ENCODE peak calls at places on chromosomes 12 and 14, in seven cellular contexts. G is A549, S is body of pancreas, W is sigmoid colon, B is right lobe of liver, R is HepG2, P is stomach. Q is an unnamed sample. For H3K4me1, the result is how much of the 10 kb centered on the place peaks cover.

GRCh38 chr12:31106101-31106803 is 32.6 kb downstream of the DDX11 start:
- DNase-seq in G (no peak), S (no peak), W (no peak), B (no peak), R (no peak), P (no peak), Q (no peak)

GRCh38 chr12:49345048-49345839 is 1.4 kb upstream of the DNAJC22 start:
- DNase-seq in G (no peak), S (peak), W (peak), B (peak), R (no peak), P (peak), Q (no peak)

GRCh38 chr12:113325938-113326337 is 9.0 kb downstream of the SLC8B1 start:
- DNase-seq in G (peak), S (peak), W (peak), B (peak), R (no peak), P (no peak), Q (peak)

GRCh38 chr14:106831322-106831720 is 1304.9 kb downstream of the TMEM121 start:
- DNase-seq in G (peak), S (peak), W (no peak), B (no peak), R (peak), P (no peak), Q (no peak)

GRCh38 chr14:21155963-21156362 is at the start of gene OR5AU1:
- DNase-seq in G (no peak), S (no peak), W (no peak), B (no peak), R (no peak), P (no peak), Q (no peak)

GRCh38 chr14:89667983-89668382 is 250.9 kb upstream of the FOXN3 start:
- DNase-seq in G (no peak), S (no peak), W (no peak), B (no peak), R (no peak), P (no peak), Q (no peak)

GRCh38 chr14:36069535-36069900 is 107.0 kb downstream of the PTCSC3 start:
- DNase-seq in G (peak), S (peak), W (no peak), B (peak), R (peak), P (peak), Q (no peak)

GRCh38 chr12:10097521-10097920 is 1.3 kb downstream of the CLEC1A start:
- DNase-seq in G (no peak), S (no peak), W (no peak), B (no peak), R (no peak), P (no peak), Q (no peak)

GRCh38 chr14:58969951-58970751 is 218.3 kb upstream of the DAAM1 start:
- DNase-seq in G (no peak), S (peak), W (no peak), B (no peak), R (no peak), P (no peak), Q (no peak)

GRCh38 chr14:41785696-41786095 is 179.0 kb downstream of the LRFN5 start:
- DNase-seq in G (peak), S (no peak), W (no peak), B (no peak), R (peak), P (no peak), Q (no peak)

GRCh38 chr14:101061411-101062064 is 158.0 kb upstream of the RTL1 start:
- DNase-seq in G (no peak), S (no peak), W (peak), B (no peak), R (no peak), P (no peak), Q (no peak)

GRCh38 chr12:105672576-105672975 is 342.1 kb downstream of the C12orf75 start:
- DNase-seq in G (no peak), S (peak), W (peak), B (peak), R (no peak), P (peak), Q (peak)

GRCh38 chr12:51320311-51320694 is 3.7 kb downstream of the BIN2 start:
- DNase-seq in G (peak), S (no peak), W (no peak), B (no peak), R (no peak), P (no peak), Q (no peak)

GRCh38 chr14:44803239-44803905 is 158.4 kb downstream of the KLHL28 start:
- DNase-seq in G (peak), S (no peak), W (no peak), B (no peak), R (peak), P (no peak), Q (no peak)

GRCh38 chr12:96212456-96213375 is 18.5 kb downstream of the ELK3 start:
- DNase-seq in G (no peak), S (no peak), W (no peak), B (no peak), R (no peak), P (no peak), Q (peak)

GRCh38 chr14:75343914-75344313 is 65.3 kb downstream of the FOS start:
- DNase-seq in G (no peak), S (no peak), W (no peak), B (no peak), R (no peak), P (no peak), Q (no peak)

GRCh38 chr14:105467249-105467941 is 7.2 kb upstream of the CRIP2 start:
- DNase-seq in G (no peak), S (no peak), W (no peak), B (no peak), R (no peak), P (no peak), Q (no peak)

GRCh38 chr14:68047910-68048309 is 228.3 kb downstream of the RAD51B start:
- DNase-seq in G (peak), S (no peak), W (no peak), B (no peak), R (no peak), P (no peak), Q (no peak)

GRCh38 chr14:104247336-104248202 is 109.2 kb downstream of the KIF26A start:
- DNase-seq in G (no peak), S (no peak), W (no peak), B (peak), R (no peak), P (peak), Q (peak)

GRCh38 chr14:92471919-92472318 is 41.7 kb upstream of the RIN3 start:
- DNase-seq in G (peak), S (no peak), W (no peak), B (no peak), R (peak), P (no peak), Q (no peak)

GRCh38 chr14:92466068-92466458 is 47.5 kb upstream of the RIN3 start:
- DNase-seq in G (no peak), S (peak), W (no peak), B (no peak), R (no peak), P (no peak), Q (no peak)

GRCh38 chr14:92472860-92473259 is 40.7 kb upstream of the RIN3 start:
- DNase-seq in G (no peak), S (no peak), W (no peak), B (no peak), R (no peak), P (no peak), Q (no peak)

GRCh38 chr14:92470215-92470614 is 43.4 kb upstream of the RIN3 start:
- DNase-seq in G (peak), S (no peak), W (no peak), B (no peak), R (no peak), P (no peak), Q (no peak)

DNA sequence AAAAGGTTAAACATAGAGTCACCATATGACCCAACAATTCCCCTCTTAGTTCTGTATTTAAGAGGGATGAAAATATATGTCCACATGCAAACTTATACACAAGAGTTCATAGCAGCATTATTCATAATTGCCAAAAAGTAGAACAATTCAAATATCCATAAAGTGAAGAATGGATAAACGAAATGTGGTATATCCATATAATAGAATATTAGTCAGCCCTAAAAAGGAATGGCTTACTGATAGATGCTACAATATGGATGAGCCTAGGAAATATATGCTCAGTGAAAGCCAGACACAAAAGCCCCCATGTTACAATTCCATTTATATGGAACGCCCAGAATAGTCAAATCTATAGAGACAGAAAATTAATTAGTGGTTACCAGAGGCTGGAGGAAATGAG is 44.1 kb upstream of the RIN3 start:
- DNase-seq in G (no peak), S (no peak), W (no peak), B (no peak), R (no peak), P (no peak), Q (no peak)
- H3K4me1 ChIP-seq in G (under half), S (under half), W (under half), B (under half), R (under half), P (under half), Q (under half)

DNA sequence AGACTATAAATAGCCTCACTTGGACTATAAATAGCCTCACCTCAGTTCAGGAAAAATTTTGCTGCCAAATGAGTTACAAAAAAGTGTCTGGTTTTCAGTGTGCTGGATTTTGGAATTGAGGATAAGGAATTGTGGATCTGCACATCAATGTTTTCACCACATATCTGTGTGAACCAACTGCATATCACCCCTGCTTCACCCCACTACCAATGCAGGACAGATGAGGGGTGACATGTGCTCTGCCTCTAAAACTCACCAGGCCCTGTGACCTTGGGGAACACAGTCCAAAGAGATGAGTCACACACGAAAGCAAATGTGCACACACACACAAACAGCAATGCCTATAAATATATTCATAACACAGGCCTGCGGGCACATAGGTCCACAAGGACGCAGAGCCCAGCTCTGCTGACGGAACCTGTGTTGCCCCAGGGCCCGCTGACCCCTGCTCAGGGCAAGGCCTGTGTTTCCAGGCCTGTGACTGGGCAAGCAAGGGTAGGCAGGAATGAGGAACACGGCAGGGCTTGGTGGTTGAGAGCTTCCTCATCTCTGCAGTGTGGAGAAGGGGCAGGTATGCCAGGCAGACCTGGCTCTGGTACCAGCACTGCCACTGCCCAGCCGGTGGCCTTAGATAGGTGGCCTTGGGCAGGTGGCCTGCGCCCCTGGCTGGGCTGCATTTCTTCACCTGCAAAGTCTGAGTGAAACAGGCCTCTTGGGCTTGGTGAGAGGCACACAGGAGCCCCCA is 82.4 kb downstream of the ARL6IP4 start:
- DNase-seq in G (peak), S (peak), W (no peak), B (peak), R (peak), P (peak), Q (no peak)
- TF ChIP-seq POLR2A in G (no peak), S (no peak), W (no peak), B (no peak), R (no peak), P (no peak), Q (no peak)

GRCh38 chr12:114409796-114410520 is 4.0 kb upstream of the TBX5 start:
- DNase-seq in G (no peak), S (no peak), W (no peak), B (no peak), R (no peak), P (no peak), Q (no peak)
- H3K27ac ChIP-seq in G (no peak), S (no peak), W (no peak), B (no peak), R (no peak), P (no peak), Q (no peak)

GRCh38 chr12:65205886-65206285 is 36.5 kb downstream of the LEMD3 start:
- DNase-seq in G (no peak), S (no peak), W (no peak), B (no peak), R (no peak), P (no peak), Q (no peak)
- H3K4me1 ChIP-seq in G (under half), S (under half), W (under half), B (under half), R (under half), P (under half), Q (under half)

DNA sequence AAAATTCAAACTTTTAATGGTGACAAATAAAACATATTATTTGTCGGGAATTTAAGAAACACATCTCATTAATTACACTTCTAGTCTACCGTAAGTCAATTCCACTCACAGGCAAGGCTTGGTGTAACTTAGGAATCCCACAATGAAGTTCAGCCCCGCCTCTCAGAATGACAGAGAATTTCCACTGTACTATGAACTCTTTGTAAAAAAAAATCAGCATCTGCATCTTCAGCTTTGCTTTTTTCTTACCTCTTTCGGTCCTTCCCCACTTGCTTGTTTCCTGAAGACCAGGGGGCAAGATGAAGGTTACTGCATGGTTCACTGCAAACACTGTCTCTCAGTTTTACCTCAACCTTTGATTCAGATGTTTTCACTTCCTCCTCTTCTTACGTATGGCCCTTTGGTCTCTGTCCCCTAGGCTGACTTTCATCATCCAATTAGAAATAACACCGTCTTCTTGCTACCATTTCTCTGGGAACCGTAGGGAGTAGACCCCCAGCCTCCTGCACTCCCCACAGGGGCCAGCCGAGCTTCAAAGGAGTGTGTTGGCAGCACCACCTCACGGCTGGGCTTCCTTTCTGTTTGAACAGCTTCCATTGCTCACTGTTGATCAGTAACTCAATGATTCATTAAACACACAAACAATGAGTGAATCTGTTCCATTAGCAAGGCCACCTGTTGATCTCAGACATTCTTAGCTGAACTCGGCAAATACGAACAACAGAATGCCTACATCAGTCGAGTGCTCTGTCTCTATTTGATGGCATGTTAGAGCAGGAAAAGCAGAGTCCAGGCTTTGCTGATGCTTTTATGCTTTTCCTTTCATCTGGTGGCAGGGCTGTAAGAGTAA is 343.0 kb downstream of the BMP4 start:
- DNase-seq in G (peak), S (peak), W (no peak), B (no peak), R (peak), P (no peak), Q (no peak)
- TF ChIP-seq POLR2A in G (no peak), S (peak), W (no peak), B (no peak), R (peak), P (no peak), Q (no peak)

DNA sequence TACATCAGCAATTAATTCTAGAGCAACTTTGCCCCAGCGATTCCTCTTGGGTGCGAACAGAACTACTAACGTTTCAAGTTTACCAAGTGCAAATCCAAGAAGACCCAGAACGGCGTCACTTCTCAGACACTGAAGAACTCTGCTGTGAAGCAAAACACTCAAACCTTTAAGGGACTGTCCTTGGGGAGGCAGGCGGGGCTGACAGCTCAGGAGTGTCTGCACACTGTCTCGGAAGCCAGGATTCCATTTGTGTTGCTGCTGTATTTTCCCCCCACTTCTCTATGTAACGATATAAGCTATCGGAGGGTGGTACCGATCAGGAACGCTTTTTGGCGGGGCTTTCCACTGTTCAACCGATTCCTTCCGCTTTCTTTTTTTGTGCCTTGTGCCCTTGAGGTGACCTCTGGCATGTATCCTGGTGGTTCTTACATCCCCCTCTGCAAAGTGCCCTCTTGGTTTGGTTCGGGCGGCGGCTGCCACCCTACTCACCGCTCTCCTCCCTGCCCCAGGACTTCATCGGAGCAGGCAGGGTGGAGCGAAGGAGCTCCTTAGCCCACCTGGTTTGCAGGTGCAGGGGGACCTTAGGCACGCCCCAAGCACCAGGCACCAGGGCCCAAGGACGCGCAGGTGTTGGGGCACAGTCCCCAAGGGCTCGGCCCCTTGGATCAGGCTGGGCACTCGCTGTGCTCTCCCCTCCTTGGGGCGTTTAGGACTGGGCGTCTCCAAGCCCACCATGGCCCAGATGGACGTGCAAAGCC is 19.2 kb upstream of the MLXIP start:
- DNase-seq in G (no peak), S (no peak), W (no peak), B (no peak), R (no peak), P (no peak), Q (no peak)
- H3K27ac ChIP-seq in G (no peak), S (no peak), W (peak), B (no peak), R (no peak), P (no peak), Q (peak)

GRCh38 chr12:110365743-110366473 is 37.6 kb downstream of the ANAPC7 start:
- DNase-seq in G (no peak), S (no peak), W (no peak), B (no peak), R (no peak), P (no peak), Q (no peak)
- H3K4me1 ChIP-seq in G (under half), S (under half), W (under half), B (under half), R (under half), P (under half), Q (under half)